ENCODE peak calls at places on chromosomes 13 and 19, in eight cellular contexts. X, R, C, A, I, E, N and O are unnamed samples.

GRCh38 chr19:13747098-13747453 is 17.2 kb upstream of the MRI1 start:
- DNase-seq in C (no peak), X (no peak), R (no peak), E (no peak), A (no peak), N (no peak), I (no peak), O (no peak)

GRCh38 chr19:58182577-58182988 is 278 bp upstream of the ZNF274 start:
- DNase-seq in X (no peak), C (no peak), A (no peak), N (peak; percentile 73), R (peak; percentile 96), E (no peak), I (peak; percentile 72), O (no peak)

GRCh38 chr13:30082391-30082790 is 225.0 kb downstream of the KATNAL1 start:
- DNase-seq in R (no peak), E (no peak), X (no peak), C (no peak), A (no peak), I (no peak), N (no peak), O (no peak)

GRCh38 chr13:83780201-83780600 is 102.1 kb downstream of the SLITRK1 start:
- DNase-seq in C (no peak), E (no peak), X (peak; percentile 47), A (peak; percentile 58), I (no peak), R (no peak), N (no peak), O (no peak)

GRCh38 chr13:51590966-51591627 is 6.8 kb downstream of the WDFY2 start:
- DNase-seq in R (no peak), N (no peak), X (peak; percentile 61), A (peak; percentile 97), E (peak; percentile 87), C (no peak), I (no peak), O (peak; percentile 65)

GRCh38 chr19:48512504-48513288 is 1.1 kb upstream of the LMTK3 start:
- DNase-seq in C (no peak), I (no peak), R (no peak), E (no peak), N (no peak), X (no peak), A (no peak), O (no peak)

GRCh38 chr13:77865588-77865987 is 53.0 kb downstream of the EDNRB start:
- DNase-seq in R (no peak), N (no peak), A (no peak), X (no peak), C (no peak), E (no peak), I (no peak), O (no peak)

GRCh38 chr13:91368676-91369425 is 21.4 kb downstream of the MIR17HG start:
- DNase-seq in A (peak; percentile 14), N (no peak), I (no peak), C (no peak), X (no peak), R (no peak), E (no peak), O (no peak)

GRCh38 chr19:292951-293350 is 1.7 kb upstream of the PLPP2 start:
- DNase-seq in X (no peak), I (no peak), N (no peak), A (no peak), C (no peak), R (no peak), E (no peak), O (no peak)

GRCh38 chr19:37855098-37855497 is 51.3 kb downstream of the WDR87 start:
- DNase-seq in N (peak; percentile 19), I (no peak), R (peak; percentile 87), X (no peak), A (peak; percentile 11), C (no peak), E (no peak), O (no peak)

GRCh38 chr13:35789335-35790166 is 313.1 kb upstream of the MAB21L1 start:
- DNase-seq in I (no peak), C (no peak), A (peak; percentile 63), R (peak; percentile 6), E (no peak), X (peak; percentile 49), N (no peak), O (no peak)

GRCh38 chr13:48909088-48909389 is 66.7 kb upstream of the FNDC3A start:
- DNase-seq in R (no peak), X (no peak), E (no peak), C (no peak), I (no peak), N (no peak), A (no peak), O (peak; percentile 64)

GRCh38 chr13:44575741-44576395 is at the start of gene TSC22D1:
- DNase-seq in N (peak; percentile 37), R (peak; percentile 47), X (peak; percentile 33), C (no peak), A (peak; percentile 66), I (peak; percentile 39), E (no peak), O (peak; percentile 41)

GRCh38 chr19:44718441-44719261 is 19.7 kb downstream of the CEACAM16 start:
- DNase-seq in A (peak; percentile 94), I (no peak), N (no peak), E (no peak), C (no peak), R (no peak), X (peak; percentile 29), O (peak; percentile 22)

GRCh38 chr19:1265611-1266115 is 3.5 kb upstream of the CIRBP start:
- DNase-seq in C (no peak), I (no peak), A (peak; percentile 68), E (no peak), N (no peak), X (peak; percentile 62), R (no peak), O (peak; percentile 88)

GRCh38 chr19:8986296-8986695 is 23.9 kb downstream of the MUC16 start:
- DNase-seq in N (no peak), I (no peak), C (no peak), A (no peak), E (no peak), R (no peak), X (no peak), O (no peak)

GRCh38 chr13:114087430-114087829 is 45.0 kb downstream of the RASA3 start:
- DNase-seq in A (no peak), E (no peak), N (no peak), R (no peak), I (no peak), X (no peak), C (no peak), O (no peak)

GRCh38 chr19:1267441-1268391 is 1.4 kb upstream of the CIRBP start:
- DNase-seq in R (no peak), X (no peak), C (no peak), I (no peak), A (no peak), E (no peak), N (no peak), O (peak; percentile 32)

GRCh38 chr19:5293607-5294089 is 47.0 kb downstream of the PTPRS start:
- DNase-seq in C (no peak), A (peak; percentile 41), N (no peak), I (no peak), E (no peak), R (peak; percentile 69), X (no peak), O (no peak)

GRCh38 chr19:29706635-29707034 is 8.4 kb downstream of the C19orf12 start:
- DNase-seq in N (no peak), E (no peak), X (no peak), I (no peak), C (no peak), R (no peak), A (no peak), O (no peak)

GRCh38 chr19:3538965-3539742 is at the start of gene TEKTIP1:
- DNase-seq in N (no peak), E (no peak), C (no peak), R (no peak), A (no peak), I (no peak), X (no peak), O (no peak)

GRCh38 chr19:4456843-4457653 is 546 bp downstream of the UBXN6 start:
- DNase-seq in E (no peak), X (peak; percentile 37), R (peak; percentile 83), I (peak; percentile 46), C (no peak), A (peak; percentile 87), N (peak; percentile 37), O (no peak)

GRCh38 chr13:46572758-46573384 is 19.9 kb downstream of the LRCH1 start:
- DNase-seq in R (peak; percentile 35), A (no peak), N (no peak), X (peak; percentile 33), C (no peak), I (no peak), E (no peak), O (no peak)

GRCh38 chr13:48078251-48078656 is 16.6 kb downstream of the MED4 start:
- DNase-seq in I (no peak), N (no peak), A (peak; percentile 15), X (peak; percentile 48), R (peak; percentile 80), E (no peak), C (no peak), O (no peak)

GRCh38 chr13:60837806-60838205 is 440.8 kb downstream of the TDRD3 start:
- DNase-seq in R (no peak), N (no peak), C (peak; percentile 8), X (no peak), I (no peak), E (no peak), A (no peak), O (no peak)

GRCh38 chr13:26021516-26021915 is 30.3 kb downstream of the SHISA2 start:
- DNase-seq in N (no peak), I (no peak), C (no peak), X (peak; percentile 29), E (no peak), A (no peak), R (no peak), O (no peak)

GRCh38 chr13:29963086-29963485 is 112.7 kb upstream of the UBL3 start:
- DNase-seq in N (no peak), C (no peak), X (no peak), E (no peak), I (no peak), A (no peak), R (no peak), O (no peak)

GRCh38 chr19:19956431-19957075 is 55.8 kb downstream of the ZNF93 start:
- DNase-seq in E (no peak), X (no peak), I (no peak), R (no peak), A (no peak), N (no peak), C (no peak), O (no peak)

GRCh38 chr19:58058428-58058827 is 654 bp upstream of the ZNF135 start:
- DNase-seq in E (no peak), I (no peak), R (no peak), C (no peak), X (no peak), A (no peak), N (no peak), O (no peak)